ENCODE peak calls at places on chromosomes 5 and 9, in seven cellular contexts. P is endothelial cell of umbilical vein, E is A673, L is heart right ventricle, U is tibial artery, R is PC-9, N is astrocyte. G is an unnamed sample. For H3K9me3, the result is how much of the 10 kb centered on the place peaks cover.

GRCh38 chr9:132669636-132670358 is at the start of gene DDX31:
- DNase-seq in R (peak), P (peak), U (peak), L (peak), E (peak), N (peak), G (peak)

GRCh38 chr5:71492817-71493615 is 37.6 kb downstream of the BDP1 start:
- DNase-seq in E (no peak), N (no peak), R (no peak), U (no peak), L (no peak), P (no peak), G (no peak)

GRCh38 chr5:173637340-173637739 is 20.9 kb upstream of the BOD1 start:
- DNase-seq in P (no peak), E (no peak), N (no peak), L (no peak), R (no peak), U (no peak), G (no peak)

GRCh38 chr5:378301-378891 is 56.9 kb downstream of the AHRR start:
- DNase-seq in P (peak), N (peak), L (no peak), U (peak), R (no peak), E (no peak), G (no peak)

GRCh38 chr9:93207860-93208734 is 24.2 kb downstream of the WNK2 start:
- DNase-seq in P (no peak), N (no peak), R (no peak), U (no peak), E (no peak), L (no peak), G (no peak)

GRCh38 chr9:114339130-114339908 is 9.7 kb downstream of the ORM2 start:
- DNase-seq in N (no peak), L (peak), U (no peak), P (peak), E (peak), R (no peak), G (peak)

GRCh38 chr5:28403846-28404245 is 1365.5 kb upstream of the CDH9 start:
- DNase-seq in U (no peak), P (no peak), L (no peak), N (peak), E (peak), R (no peak), G (no peak)

GRCh38 chr5:122774861-122775712 is at the start of gene SNX2:
- DNase-seq in R (peak), U (peak), L (peak), P (peak), N (peak), E (peak), G (peak)

GRCh38 chr9:105073147-105073546 is 145.2 kb upstream of the ABCA1 start:
- DNase-seq in U (no peak), L (no peak), P (no peak), N (no peak), R (no peak), E (no peak), G (no peak)

GRCh38 chr5:85814596-85814995 is 803.1 kb upstream of the COX7C start:
- DNase-seq in L (no peak), U (no peak), N (no peak), R (peak), P (no peak), E (peak), G (no peak)

GRCh38 chr5:120463991-120464626 is at the start of gene PRR16:
- DNase-seq in E (peak), P (peak), U (peak), R (no peak), L (peak), N (peak), G (peak)

GRCh38 chr9:111712369-111712768 is 51.0 kb downstream of the GNG10 start:
- DNase-seq in N (no peak), L (no peak), U (no peak), E (no peak), P (no peak), R (no peak), G (no peak)

GRCh38 chr5:177025139-177025538 is 2.6 kb downstream of the ZNF346 start:
- DNase-seq in N (no peak), R (no peak), E (peak), U (no peak), L (no peak), P (no peak), G (no peak)

GRCh38 chr5:9335269-9335668 is 210.6 kb downstream of the SEMA5A start:
- DNase-seq in P (no peak), E (no peak), L (no peak), U (no peak), N (no peak), R (no peak), G (no peak)

GRCh38 chr5:17203329-17204132 is 13.9 kb upstream of the BASP1 start:
- DNase-seq in E (peak), P (peak), N (peak), L (no peak), U (no peak), R (peak), G (peak)

GRCh38 chr5:137575847-137576246 is 76.7 kb upstream of the SPOCK1 start:
- DNase-seq in P (peak), L (no peak), E (peak), U (no peak), R (no peak), N (peak), G (no peak)

GRCh38 chr9:97309260-97309659 is 1.8 kb downstream of the CCDC180 start:
- DNase-seq in E (no peak), U (no peak), P (no peak), L (no peak), R (no peak), N (no peak), G (no peak)

GRCh38 chr5:152560508-152561137 is 155.5 kb upstream of the NMUR2 start:
- DNase-seq in R (no peak), N (peak), E (peak), L (peak), U (peak), P (peak), G (no peak)

GRCh38 chr5:149062371-149063016 is 368 bp downstream of the SH3TC2 start:
- DNase-seq in N (peak), L (no peak), R (peak), U (no peak), P (peak), E (peak), G (no peak)

DNA sequence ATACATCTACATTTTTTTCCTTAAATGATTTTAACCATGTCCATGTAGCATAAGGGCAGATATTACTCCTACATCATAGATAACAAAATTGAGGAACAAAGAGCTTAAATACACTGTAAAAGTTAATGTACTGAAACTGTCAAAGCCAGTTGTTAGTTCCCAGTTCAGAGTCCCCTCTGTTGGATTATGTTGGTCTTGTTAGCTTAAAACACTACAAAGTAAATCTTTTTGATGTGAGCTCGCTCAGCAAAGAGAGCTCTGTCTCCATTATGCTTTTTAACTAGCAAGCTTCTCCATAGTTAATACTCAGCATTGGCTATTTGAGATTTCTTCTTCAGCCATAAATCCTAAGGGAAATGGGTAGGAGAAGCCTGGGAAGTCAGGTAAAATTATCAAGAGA is 149.1 kb downstream of the ADAMTS6 start:
- DNase-seq in P (no peak), L (no peak), R (no peak), N (no peak), E (no peak), U (no peak), G (no peak)
- TF ChIP-seq CTCF in P (no peak), L (no peak), R (no peak), N (no peak), E (no peak), U (no peak), G (no peak)

GRCh38 chr5:93595420-93596136 is 12.6 kb downstream of the NR2F1 start:
- DNase-seq in P (no peak), U (no peak), E (no peak), R (no peak), L (no peak), N (no peak), G (no peak)

GRCh38 chr5:93598141-93598996 is 15.3 kb downstream of the NR2F1 start:
- DNase-seq in U (no peak), L (no peak), P (no peak), N (no peak), E (no peak), R (no peak), G (no peak)

GRCh38 chr5:93596310-93596675 is 13.3 kb downstream of the NR2F1 start:
- DNase-seq in E (no peak), P (no peak), R (no peak), L (no peak), N (no peak), U (no peak), G (no peak)

GRCh38 chr5:93594591-93595419 is 11.8 kb downstream of the NR2F1 start:
- DNase-seq in E (no peak), P (no peak), R (no peak), L (no peak), N (no peak), U (no peak), G (no peak)

GRCh38 chr5:93596676-93597441 is 13.8 kb downstream of the NR2F1 start:
- DNase-seq in L (no peak), E (no peak), N (no peak), P (no peak), R (no peak), U (no peak), G (no peak)
- H3K4me3 ChIP-seq in L (no peak), E (no peak), N (no peak), P (no peak), R (no peak), U (no peak), G (no peak)

GRCh38 chr9:135647897-135648296 is 8.6 kb upstream of the GLT6D1 start:
- DNase-seq in E (no peak), P (no peak), N (no peak), L (no peak), U (no peak), R (no peak), G (no peak)
- H3K9me3 ChIP-seq in E (under half), P (under half), N (under half), L (under half), U (under half), R (under half), G (under half)

GRCh38 chr5:39716532-39716971 is 291.8 kb upstream of the DAB2 start:
- DNase-seq in R (peak), U (peak), E (peak), N (peak), L (no peak), P (peak), G (no peak)
- TF ChIP-seq CTCF in R (peak), U (no peak), E (peak), N (peak), L (peak), P (peak), G (no peak)

G was measured in ovary.